ENCODE peak calls at places on chromosomes 6 and 20, in eight cellular contexts. K, N, U, G, P, S, E and A are unnamed samples.

GRCh38 chr6:126786262-126786661 is 332.2 kb upstream of the RSPO3 start:
- DNase-seq in K (no peak), N (no peak), U (no peak), G (no peak), P (no peak), S (no peak), E (no peak), A (no peak)

GRCh38 chr6:32194825-32195651 is 2.6 kb upstream of the GPSM3 start:
- DNase-seq in K (no peak), N (peak; percentile 97), U (no peak), G (peak; percentile 22), P (peak; percentile 6), S (peak; percentile 34), E (no peak), A (peak; percentile 66)

GRCh38 chr6:105898286-105898685 is 187.8 kb upstream of the PRDM1 start:
- DNase-seq in K (no peak), N (no peak), U (peak; percentile 78), G (no peak), P (no peak), S (no peak), E (no peak), A (no peak)

GRCh38 chr6:133040025-133040838 is 200.9 kb upstream of the EYA4 start:
- DNase-seq in K (no peak), N (peak; percentile 7), U (no peak), G (no peak), P (no peak), S (peak; percentile 49), E (peak; percentile 42), A (peak; percentile 62)

GRCh38 chr20:25032478-25033183 is 25.3 kb downstream of the ACSS1 start:
- DNase-seq in K (no peak), N (no peak), U (no peak), G (no peak), P (no peak), S (peak; percentile 56), E (no peak), A (no peak)

GRCh38 chr6:119902681-119903080 is 553.1 kb upstream of the MAN1A1 start:
- DNase-seq in K (no peak), N (no peak), U (no peak), G (no peak), P (no peak), S (no peak), E (no peak), A (no peak)

GRCh38 chr20:58709703-58710039 is 17.1 kb downstream of the NPEPL1 start:
- DNase-seq in K (no peak), N (no peak), U (no peak), G (no peak), P (no peak), S (no peak), E (no peak), A (no peak)

GRCh38 chr6:130853555-130854183 is 26.5 kb downstream of the SMLR1 start:
- DNase-seq in K (no peak), N (peak; percentile 19), U (no peak), G (no peak), P (no peak), S (no peak), E (no peak), A (no peak)

GRCh38 chr6:24394777-24395437 is 7.8 kb upstream of the MRS2 start:
- DNase-seq in K (no peak), N (peak; percentile 59), U (peak; percentile 41), G (peak; percentile 13), P (no peak), S (no peak), E (no peak), A (peak; percentile 36)

GRCh38 chr6:41780623-41781301 is at the start of gene PRICKLE4:
- DNase-seq in K (no peak), N (no peak), U (no peak), G (no peak), P (peak; percentile 35), S (peak; percentile 5), E (peak; percentile 35), A (no peak)

GRCh38 chr6:12291083-12291784 is 1.1 kb downstream of the EDN1 start:
- DNase-seq in K (no peak), N (no peak), U (no peak), G (no peak), P (peak; percentile 1), S (no peak), E (peak; percentile 11), A (no peak)

GRCh38 chr6:25934735-25935313 is 4.3 kb upstream of the SLC17A2 start:
- DNase-seq in K (no peak), N (no peak), U (no peak), G (no peak), P (no peak), S (no peak), E (no peak), A (no peak)

GRCh38 chr6:107106165-107106564 is 9.2 kb downstream of the BEND3 start:
- DNase-seq in K (no peak), N (no peak), U (no peak), G (no peak), P (no peak), S (no peak), E (no peak), A (no peak)

GRCh38 chr6:149137594-149137993 is 179.9 kb upstream of the TAB2 start:
- DNase-seq in K (no peak), N (no peak), U (no peak), G (no peak), P (no peak), S (no peak), E (no peak), A (no peak)

GRCh38 chr20:653590-654426 is 808 bp upstream of the SRXN1 start:
- DNase-seq in K (no peak), N (no peak), U (no peak), G (no peak), P (no peak), S (no peak), E (no peak), A (peak; percentile 47)

GRCh38 chr20:35360033-35360432 is 51.7 kb downstream of the UQCC1 start:
- DNase-seq in K (no peak), N (no peak), U (no peak), G (no peak), P (no peak), S (no peak), E (no peak), A (peak; percentile 43)

GRCh38 chr6:56790424-56790823 is 147.7 kb upstream of the DST start:
- DNase-seq in K (no peak), N (no peak), U (no peak), G (no peak), P (no peak), S (no peak), E (no peak), A (no peak)

GRCh38 chr6:129516005-129516404 is 194.0 kb downstream of the ARHGAP18 start:
- DNase-seq in K (no peak), N (no peak), U (no peak), G (no peak), P (no peak), S (no peak), E (no peak), A (no peak)

GRCh38 chr6:137736048-137736846 is 130.8 kb upstream of the TNFAIP3 start:
- DNase-seq in K (no peak), N (no peak), U (no peak), G (no peak), P (no peak), S (no peak), E (no peak), A (no peak)

GRCh38 chr6:109783245-109783990 is 92.3 kb downstream of the FIG4 start:
- DNase-seq in K (no peak), N (no peak), U (no peak), G (no peak), P (no peak), S (no peak), E (no peak), A (no peak)

GRCh38 chr6:119348308-119349040 is 1.1 kb downstream of the MAN1A1 start:
- DNase-seq in K (peak; percentile 10), N (no peak), U (no peak), G (no peak), P (peak; percentile 14), S (no peak), E (peak; percentile 64), A (peak; percentile 14)

GRCh38 chr20:45456632-45457031 is 12.9 kb upstream of the WFDC2 start:
- DNase-seq in K (no peak), N (no peak), U (no peak), G (no peak), P (peak; percentile 29), S (peak; percentile 28), E (peak; percentile 80), A (peak; percentile 21)

GRCh38 chr6:32790306-32790705 is 26.5 kb downstream of the HLA-DOB start:
- DNase-seq in K (no peak), N (no peak), U (no peak), G (no peak), P (no peak), S (no peak), E (no peak), A (no peak)